ENCODE peak calls at places on chromosomes 16 and 17, in six cellular contexts. One of them, this sample, is unnamed.

GRCh38 chr17:29157310-29157709 is 22.9 kb downstream of the MYO18A start:
- DNase-seq in AG04450: no peak
- DNase-seq in astrocyte: no peak
- DNase-seq in tibial nerve: no peak
- DNase-seq in RWPE2: no peak
- DNase-seq in SJSA1: no peak
- DNase-seq in this sample: no peak

GRCh38 chr17:72699566-72699965 is 392.9 kb downstream of the SLC39A11 start:
- DNase-seq in AG04450: no peak
- DNase-seq in astrocyte: peak; percentile 64
- DNase-seq in tibial nerve: no peak
- DNase-seq in RWPE2: no peak
- DNase-seq in SJSA1: no peak
- DNase-seq in this sample: no peak

GRCh38 chr16:87953308-87954208 is 2.3 kb downstream of the BANP start:
- DNase-seq in AG04450: no peak
- DNase-seq in astrocyte: no peak
- DNase-seq in tibial nerve: no peak
- DNase-seq in RWPE2: no peak
- DNase-seq in SJSA1: no peak
- DNase-seq in this sample: no peak

GRCh38 chr17:66474258-66474657 is 171.8 kb downstream of the PRKCA start:
- DNase-seq in AG04450: no peak
- DNase-seq in astrocyte: no peak
- DNase-seq in tibial nerve: no peak
- DNase-seq in RWPE2: no peak
- DNase-seq in SJSA1: no peak
- DNase-seq in this sample: no peak

GRCh38 chr17:60077672-60078519 is 825 bp downstream of the HEATR6 start:
- DNase-seq in AG04450: no peak
- DNase-seq in astrocyte: peak; percentile 19
- DNase-seq in tibial nerve: no peak
- DNase-seq in RWPE2: no peak
- DNase-seq in SJSA1: no peak
- DNase-seq in this sample: no peak

GRCh38 chr17:58516644-58517377 is 2.4 kb upstream of the MTMR4 start:
- DNase-seq in AG04450: no peak
- DNase-seq in astrocyte: no peak
- DNase-seq in tibial nerve: no peak
- DNase-seq in RWPE2: no peak
- DNase-seq in SJSA1: no peak
- DNase-seq in this sample: no peak

GRCh38 chr17:81049973-81050551 is 15.1 kb downstream of the BAIAP2 start:
- DNase-seq in AG04450: no peak
- DNase-seq in astrocyte: peak; percentile 85
- DNase-seq in tibial nerve: no peak
- DNase-seq in RWPE2: peak; percentile 98
- DNase-seq in SJSA1: peak; percentile 96
- DNase-seq in this sample: peak; percentile 87

GRCh38 chr17:79984045-79984840 is 51.4 kb downstream of the TBC1D16 start:
- DNase-seq in AG04450: no peak
- DNase-seq in astrocyte: no peak
- DNase-seq in tibial nerve: no peak
- DNase-seq in RWPE2: peak; percentile 4
- DNase-seq in SJSA1: no peak
- DNase-seq in this sample: peak; percentile 1

GRCh38 chr17:72121164-72122001 is 563 bp downstream of the SOX9 start:
- DNase-seq in AG04450: no peak
- DNase-seq in astrocyte: peak; percentile 64
- DNase-seq in tibial nerve: no peak
- DNase-seq in RWPE2: peak; percentile 76
- DNase-seq in SJSA1: peak; percentile 71
- DNase-seq in this sample: peak; percentile 86

GRCh38 chr16:19008245-19008644 is 24.5 kb downstream of the TMC7 start:
- DNase-seq in AG04450: peak; percentile 66
- DNase-seq in astrocyte: peak; percentile 96
- DNase-seq in tibial nerve: no peak
- DNase-seq in RWPE2: peak; percentile 80
- DNase-seq in SJSA1: no peak
- DNase-seq in this sample: no peak

GRCh38 chr16:1277016-1277944 is 21.4 kb downstream of the TPSD1 start:
- DNase-seq in AG04450: no peak
- DNase-seq in astrocyte: no peak
- DNase-seq in tibial nerve: no peak
- DNase-seq in RWPE2: peak; percentile 59
- DNase-seq in SJSA1: peak; percentile 43
- DNase-seq in this sample: no peak

GRCh38 chr17:16120937-16121336 is 94.4 kb downstream of the NCOR1 start:
- DNase-seq in AG04450: no peak
- DNase-seq in astrocyte: no peak
- DNase-seq in tibial nerve: no peak
- DNase-seq in RWPE2: no peak
- DNase-seq in SJSA1: no peak
- DNase-seq in this sample: no peak

GRCh38 chr17:8124350-8125195 is 667 bp upstream of the HES7 start:
- DNase-seq in AG04450: no peak
- DNase-seq in astrocyte: no peak
- DNase-seq in tibial nerve: no peak
- DNase-seq in RWPE2: no peak
- DNase-seq in SJSA1: no peak
- DNase-seq in this sample: peak; percentile 51

GRCh38 chr16:74758801-74759200 is 15.8 kb downstream of the FA2H start:
- DNase-seq in AG04450: no peak
- DNase-seq in astrocyte: no peak
- DNase-seq in tibial nerve: no peak
- DNase-seq in RWPE2: no peak
- DNase-seq in SJSA1: no peak
- DNase-seq in this sample: no peak

GRCh38 chr16:11393366-11393765 is 48.1 kb downstream of the RMI2 start:
- DNase-seq in AG04450: no peak
- DNase-seq in astrocyte: no peak
- DNase-seq in tibial nerve: no peak
- DNase-seq in RWPE2: no peak
- DNase-seq in SJSA1: no peak
- DNase-seq in this sample: no peak

GRCh38 chr16:81738831-81739496 is 40.1 kb upstream of the PLCG2 start:
- DNase-seq in AG04450: no peak
- DNase-seq in astrocyte: no peak
- DNase-seq in tibial nerve: no peak
- DNase-seq in RWPE2: no peak
- DNase-seq in SJSA1: no peak
- DNase-seq in this sample: peak; percentile 95

GRCh38 chr16:72457243-72457925 is 285.4 kb upstream of the PMFBP1 start:
- DNase-seq in AG04450: no peak
- DNase-seq in astrocyte: no peak
- DNase-seq in tibial nerve: no peak
- DNase-seq in RWPE2: no peak
- DNase-seq in SJSA1: no peak
- DNase-seq in this sample: no peak

GRCh38 chr17:60248618-60249516 is 99.1 kb downstream of the CA4 start:
- DNase-seq in AG04450: no peak
- DNase-seq in astrocyte: no peak
- DNase-seq in tibial nerve: no peak
- DNase-seq in RWPE2: no peak
- DNase-seq in SJSA1: no peak
- DNase-seq in this sample: no peak

GRCh38 chr17:60598001-60598736 is 1.8 kb upstream of the PPM1D start:
- DNase-seq in AG04450: no peak
- DNase-seq in astrocyte: no peak
- DNase-seq in tibial nerve: no peak
- DNase-seq in RWPE2: no peak
- DNase-seq in SJSA1: no peak
- DNase-seq in this sample: no peak

GRCh38 chr17:918102-918740 is 61.4 kb downstream of the NXN start:
- DNase-seq in AG04450: no peak
- DNase-seq in astrocyte: no peak
- DNase-seq in tibial nerve: no peak
- DNase-seq in RWPE2: no peak
- DNase-seq in SJSA1: no peak
- DNase-seq in this sample: peak; percentile 62

GRCh38 chr16:21218135-21218534 is 6.8 kb upstream of the ZP2 start:
- DNase-seq in AG04450: no peak
- DNase-seq in astrocyte: no peak
- DNase-seq in tibial nerve: no peak
- DNase-seq in RWPE2: no peak
- DNase-seq in SJSA1: no peak
- DNase-seq in this sample: no peak

GRCh38 chr17:7191571-7192270 is 12.6 kb upstream of the ASGR1 start:
- DNase-seq in AG04450: no peak
- DNase-seq in astrocyte: no peak
- DNase-seq in tibial nerve: no peak
- DNase-seq in RWPE2: peak; percentile 62
- DNase-seq in SJSA1: peak; percentile 46
- DNase-seq in this sample: no peak

GRCh38 chr17:30091771-30092170 is 24.8 kb upstream of the NSRP1 start:
- DNase-seq in AG04450: no peak
- DNase-seq in astrocyte: peak; percentile 91
- DNase-seq in tibial nerve: no peak
- DNase-seq in RWPE2: no peak
- DNase-seq in SJSA1: no peak
- DNase-seq in this sample: no peak

GRCh38 chr17:41814195-41814594 is 1.4 kb downstream of the FKBP10 start:
- DNase-seq in AG04450: no peak
- DNase-seq in astrocyte: peak; percentile 26
- DNase-seq in tibial nerve: no peak
- DNase-seq in RWPE2: no peak
- DNase-seq in SJSA1: no peak
- DNase-seq in this sample: no peak

GRCh38 chr16:49482690-49483089 is 109.1 kb downstream of the C16orf78 start:
- DNase-seq in AG04450: no peak
- DNase-seq in astrocyte: no peak
- DNase-seq in tibial nerve: no peak
- DNase-seq in RWPE2: peak; percentile 21
- DNase-seq in SJSA1: no peak
- DNase-seq in this sample: no peak

GRCh38 chr17:60744355-60744958 is 66.8 kb downstream of the BCAS3 start:
- DNase-seq in AG04450: no peak
- DNase-seq in astrocyte: no peak
- DNase-seq in tibial nerve: no peak
- DNase-seq in RWPE2: no peak
- DNase-seq in SJSA1: no peak
- DNase-seq in this sample: no peak

GRCh38 chr16:26053889-26054288 is 362.1 kb downstream of the HS3ST4 start:
- DNase-seq in AG04450: no peak
- DNase-seq in astrocyte: no peak
- DNase-seq in tibial nerve: no peak
- DNase-seq in RWPE2: no peak
- DNase-seq in SJSA1: no peak
- DNase-seq in this sample: no peak

DNA sequence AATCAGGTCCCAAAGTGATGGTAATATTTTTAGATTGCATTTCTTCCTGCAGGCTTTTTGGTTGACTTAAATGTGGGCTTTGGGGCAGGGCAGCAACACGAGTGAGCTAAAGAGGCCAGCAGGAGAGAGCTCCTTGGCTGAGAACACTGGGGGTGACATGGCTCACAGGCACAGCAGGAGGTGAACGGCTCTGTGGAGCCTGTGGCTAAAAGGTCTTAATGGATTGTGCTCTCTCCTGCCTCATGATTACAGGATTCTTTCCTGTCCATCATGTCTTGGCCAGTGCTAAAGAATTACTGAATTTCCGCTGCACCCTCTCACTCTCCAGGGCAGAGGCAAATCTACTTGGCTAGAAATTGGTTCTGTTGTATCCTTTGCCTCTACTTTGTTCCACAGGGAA is 366.6 kb downstream of the HS3ST4 start:
- DNase-seq in AG04450: no peak
- DNase-seq in astrocyte: no peak
- DNase-seq in tibial nerve: no peak
- DNase-seq in RWPE2: no peak
- DNase-seq in SJSA1: no peak
- DNase-seq in this sample: no peak
- H3K9me3 ChIP-seq in AG04450: peaks cover 38% of the 10 kb centered on the region
- H3K9me3 ChIP-seq in astrocyte: peaks cover 11% of the 10 kb centered on the region
- H3K9me3 ChIP-seq in tibial nerve: no peaks in the 10 kb centered on the region
- H3K9me3 ChIP-seq in RWPE2: no peaks in the 10 kb centered on the region
- H3K9me3 ChIP-seq in SJSA1: no peaks in the 10 kb centered on the region
- H3K9me3 ChIP-seq in this sample: peaks cover 17% of the 10 kb centered on the region

DNA sequence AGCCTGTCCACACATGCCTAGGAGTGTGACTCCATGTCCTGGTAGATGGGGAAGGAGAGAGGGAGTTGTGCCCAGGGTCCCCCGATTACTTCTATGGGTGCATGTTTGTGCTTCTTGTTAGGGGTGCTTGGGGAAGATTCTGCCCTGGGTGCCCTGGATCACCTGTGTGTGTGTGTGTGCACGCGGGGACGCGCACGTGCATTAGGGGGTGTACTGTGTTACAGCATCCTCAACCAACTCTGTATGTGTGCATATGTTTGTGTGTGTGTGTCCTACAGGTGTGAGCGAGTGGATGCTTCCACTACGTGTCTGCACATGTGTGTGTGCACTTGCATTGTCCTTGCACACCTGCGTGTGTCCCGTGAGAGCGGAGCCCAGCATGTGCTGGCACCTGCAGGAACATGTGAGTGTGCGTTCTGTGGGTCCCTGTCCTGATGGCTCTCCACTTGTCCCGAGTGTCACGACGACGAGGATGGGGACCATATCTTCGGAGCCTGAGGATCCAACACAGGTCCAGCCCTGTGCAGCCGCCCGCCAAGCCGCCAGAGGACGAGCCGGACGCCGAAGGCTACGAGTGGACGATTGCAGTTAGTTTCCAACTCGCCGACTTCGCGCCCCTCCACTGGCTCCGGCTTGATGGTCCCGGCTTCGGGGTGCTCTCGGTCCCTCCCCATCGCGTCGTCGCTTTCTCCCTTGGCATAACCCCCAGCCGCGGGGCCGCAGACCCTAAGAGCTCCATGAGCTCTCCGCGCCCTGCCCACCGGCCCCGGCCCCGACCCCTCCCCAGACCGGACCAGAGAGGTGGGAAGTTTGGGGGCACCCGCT is 6.0 kb upstream of the TBC1D3B start:
- DNase-seq in AG04450: no peak
- DNase-seq in astrocyte: no peak
- DNase-seq in tibial nerve: no peak
- DNase-seq in RWPE2: peak; percentile 64
- DNase-seq in SJSA1: peak; percentile 71
- DNase-seq in this sample: no peak
- H3K4me3 ChIP-seq in AG04450: peak overlapping the region; percentile 73
- H3K4me3 ChIP-seq in astrocyte: peak overlapping the region; percentile 65
- H3K4me3 ChIP-seq in tibial nerve: peak overlapping the region; percentile 55
- H3K4me3 ChIP-seq in RWPE2: peak overlapping the region; percentile 40
- H3K4me3 ChIP-seq in SJSA1: peak overlapping the region; percentile 18
- H3K4me3 ChIP-seq in this sample: peak overlapping the region; percentile 59

DNA sequence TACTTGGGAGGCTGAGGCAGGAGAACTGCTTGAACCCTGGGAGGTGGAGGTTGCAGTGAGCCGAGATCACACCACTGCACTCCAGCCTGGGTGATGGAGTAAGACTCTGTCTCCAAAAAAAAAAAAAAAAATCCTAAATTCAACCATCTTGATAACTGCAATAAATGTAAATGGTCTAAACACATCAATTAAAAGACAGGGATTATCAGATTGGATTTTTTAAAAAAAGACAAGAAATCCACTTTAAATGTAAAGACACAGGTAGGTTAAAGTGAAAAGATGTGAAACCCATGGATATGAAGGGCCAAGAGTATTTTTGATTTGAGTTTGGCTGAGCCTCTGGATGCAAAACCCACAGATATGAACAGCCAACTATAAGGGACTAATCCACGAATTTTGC is 64.2 kb upstream of the ATP2A3 start:
- DNase-seq in AG04450: no peak
- DNase-seq in astrocyte: no peak
- DNase-seq in tibial nerve: no peak
- DNase-seq in RWPE2: no peak
- DNase-seq in SJSA1: no peak
- DNase-seq in this sample: no peak
- H3K9me3 ChIP-seq in AG04450: peaks cover 51% of the 10 kb centered on the region
- H3K9me3 ChIP-seq in astrocyte: peaks cover 17% of the 10 kb centered on the region
- H3K9me3 ChIP-seq in tibial nerve: peaks cover 31% of the 10 kb centered on the region
- H3K9me3 ChIP-seq in RWPE2: peaks cover 16% of the 10 kb centered on the region
- H3K9me3 ChIP-seq in SJSA1: peaks cover 35% of the 10 kb centered on the region
- H3K9me3 ChIP-seq in this sample: no peaks in the 10 kb centered on the region

GRCh38 chr17:75301502-75302206 is 12.4 kb upstream of the SLC25A19 start:
- DNase-seq in AG04450: no peak
- DNase-seq in astrocyte: no peak
- DNase-seq in tibial nerve: no peak
- DNase-seq in RWPE2: no peak
- DNase-seq in SJSA1: no peak
- DNase-seq in this sample: no peak
- H3K4me3 ChIP-seq in AG04450: no peak overlapping the region
- H3K4me3 ChIP-seq in astrocyte: no peak overlapping the region
- H3K4me3 ChIP-seq in tibial nerve: no peak overlapping the region
- H3K4me3 ChIP-seq in RWPE2: no peak overlapping the region
- H3K4me3 ChIP-seq in SJSA1: no peak overlapping the region
- H3K4me3 ChIP-seq in this sample: no peak overlapping the region

This sample was measured in left lung.